ENCODE peak calls at places on chromosomes 7 and 10, in six cellular contexts. P, Z, Y, W, U and S are unnamed samples.

GRCh38 chr7:25830228-25830627 is 321.8 kb upstream of the NFE2L3 start:
- DNase-seq in P (no peak), Z (no peak), Y (no peak), W (no peak), U (peak; percentile 20), S (no peak)

GRCh38 chr10:101095550-101096213 is 33.9 kb downstream of the KAZALD1 start:
- DNase-seq in P (peak; percentile 29), Z (peak; percentile 49), Y (peak; percentile 13), W (peak; percentile 94), U (peak; percentile 81), S (peak; percentile 46)

GRCh38 chr10:78081292-78081691 is 47.6 kb downstream of the RPS24 start:
- DNase-seq in P (no peak), Z (no peak), Y (no peak), W (no peak), U (no peak), S (no peak)

GRCh38 chr10:71728218-71728737 is 8.7 kb upstream of the C10orf105 start:
- DNase-seq in P (no peak), Z (peak; percentile 27), Y (no peak), W (no peak), U (peak; percentile 64), S (no peak)

GRCh38 chr10:86709786-86710185 is 41.5 kb downstream of the LDB3 start:
- DNase-seq in P (no peak), Z (no peak), Y (no peak), W (no peak), U (no peak), S (no peak)

GRCh38 chr10:45819552-45819951 is 27.7 kb downstream of the AGAP4 start:
- DNase-seq in P (no peak), Z (no peak), Y (no peak), W (no peak), U (no peak), S (no peak)

GRCh38 chr10:114388275-114388674 is 16.0 kb downstream of the AFAP1L2 start:
- DNase-seq in P (no peak), Z (no peak), Y (no peak), W (no peak), U (no peak), S (no peak)

GRCh38 chr10:49512121-49512809 is 26.7 kb downstream of the ERCC6 start:
- DNase-seq in P (no peak), Z (peak; percentile 31), Y (no peak), W (peak; percentile 40), U (peak; percentile 55), S (peak; percentile 19)

GRCh38 chr10:99659868-99660366 is 608 bp downstream of the ENTPD7 start:
- DNase-seq in P (no peak), Z (no peak), Y (no peak), W (no peak), U (no peak), S (no peak)

GRCh38 chr10:77801474-77802238 is 124.9 kb downstream of the DLG5 start:
- DNase-seq in P (no peak), Z (peak; percentile 51), Y (no peak), W (no peak), U (no peak), S (no peak)

GRCh38 chr7:135618510-135618909 is 43.8 kb upstream of the STMP1 start:
- DNase-seq in P (no peak), Z (no peak), Y (no peak), W (no peak), U (no peak), S (no peak)

GRCh38 chr7:497346-497745 is 22.3 kb downstream of the PDGFA start:
- DNase-seq in P (no peak), Z (no peak), Y (no peak), W (no peak), U (no peak), S (no peak)

GRCh38 chr7:136685506-136685905 is 182.9 kb upstream of the CHRM2 start:
- DNase-seq in P (no peak), Z (no peak), Y (no peak), W (no peak), U (peak; percentile 8), S (no peak)

GRCh38 chr10:68106656-68107055 is 2.6 kb upstream of the MYPN start:
- DNase-seq in P (no peak), Z (peak; percentile 95), Y (no peak), W (no peak), U (no peak), S (peak; percentile 70)

GRCh38 chr7:73840715-73841379 is 1.5 kb downstream of the METTL27 start:
- DNase-seq in P (no peak), Z (no peak), Y (no peak), W (no peak), U (no peak), S (no peak)

GRCh38 chr7:151520419-151521229 is 929 bp upstream of the RHEB start:
- DNase-seq in P (peak; percentile 20), Z (peak; percentile 11), Y (peak; percentile 44), W (no peak), U (no peak), S (no peak)

GRCh38 chr10:114917927-114918672 is 19.9 kb upstream of the TRUB1 start:
- DNase-seq in P (no peak), Z (no peak), Y (no peak), W (no peak), U (peak; percentile 15), S (peak; percentile 98)

GRCh38 chr7:33604015-33604414 is 301.3 kb upstream of the BMPER start:
- DNase-seq in P (no peak), Z (peak; percentile 50), Y (no peak), W (no peak), U (no peak), S (no peak)

GRCh38 chr10:132137111-132138072 is 49.4 kb upstream of the DPYSL4 start:
- DNase-seq in P (no peak), Z (no peak), Y (no peak), W (no peak), U (no peak), S (no peak)

GRCh38 chr10:24251547-24251946 is 42.6 kb downstream of the KIAA1217 start:
- DNase-seq in P (no peak), Z (no peak), Y (no peak), W (no peak), U (peak; percentile 42), S (no peak)

GRCh38 chr7:66952343-66953043 is 31.5 kb downstream of the TMEM248 start:
- DNase-seq in P (no peak), Z (peak; percentile 50), Y (no peak), W (no peak), U (no peak), S (peak; percentile 76)

GRCh38 chr10:132848306-132848705 is 62.4 kb upstream of the NKX6-2 start:
- DNase-seq in P (no peak), Z (no peak), Y (no peak), W (no peak), U (peak; percentile 25), S (no peak)

GRCh38 chr10:99730026-99730425 is 1.9 kb downstream of the COX15 start:
- DNase-seq in P (no peak), Z (no peak), Y (no peak), W (no peak), U (no peak), S (peak; percentile 64)

GRCh38 chr7:7641129-7641663 is 644 bp downstream of the UMAD1 start:
- DNase-seq in P (no peak), Z (peak; percentile 12), Y (no peak), W (peak; percentile 15), U (no peak), S (peak; percentile 78)

GRCh38 chr7:98836811-98837631 is 32.8 kb downstream of the TMEM130 start:
- DNase-seq in P (no peak), Z (no peak), Y (peak; percentile 6), W (peak; percentile 71), U (peak; percentile 83), S (peak; percentile 55)